ENCODE peak calls at places on chromosomes 13 and 19, in six cellular contexts. E, Y, M, U, O and Z are unnamed samples.

GRCh38 chr19:3621689-3622088 is 4.9 kb downstream of the CACTIN start:
- DNase-seq in M (no peak), O (no peak), U (no peak), Y (no peak), E (no peak), Z (no peak)

GRCh38 chr19:6228523-6229215 is 51.1 kb downstream of the MLLT1 start:
- DNase-seq in Y (no peak), M (no peak), E (no peak), U (no peak), O (no peak), Z (no peak)

GRCh38 chr13:75647126-75647784 is 11.1 kb downstream of the LMO7 start:
- DNase-seq in U (no peak), Y (no peak), O (no peak), M (no peak), E (no peak), Z (no peak)

GRCh38 chr13:75137911-75138571 is 343.9 kb downstream of the TBC1D4 start:
- DNase-seq in U (no peak), O (no peak), Y (no peak), M (no peak), E (no peak), Z (no peak)

GRCh38 chr13:51243832-51244231 is 21.6 kb downstream of the FAM124A start:
- DNase-seq in M (no peak), Y (no peak), E (no peak), O (no peak), U (no peak), Z (no peak)

GRCh38 chr13:51938454-51938853 is 72.8 kb downstream of the ATP7B start:
- DNase-seq in O (no peak), E (no peak), U (no peak), M (no peak), Y (no peak), Z (no peak)

GRCh38 chr13:49246850-49247721 is 639 bp upstream of the CDADC1 start:
- DNase-seq in O (no peak), M (no peak), Y (no peak), E (no peak), U (no peak), Z (no peak)

GRCh38 chr19:47781590-47782318 is 3.3 kb downstream of the SELENOW start:
- DNase-seq in U (peak), E (no peak), M (no peak), O (peak), Y (no peak), Z (no peak)

GRCh38 chr13:99542788-99543406 is 41.6 kb downstream of the TM9SF2 start:
- DNase-seq in Y (no peak), U (no peak), O (no peak), M (no peak), E (peak), Z (no peak)

GRCh38 chr13:109256866-109257760 is 529.3 kb downstream of the IRS2 start:
- DNase-seq in O (no peak), M (no peak), E (no peak), U (no peak), Y (no peak), Z (peak)

GRCh38 chr19:10812902-10813404 is 23.1 kb downstream of the TMED1 start:
- DNase-seq in U (peak), Y (no peak), M (no peak), E (peak), O (peak), Z (peak)

GRCh38 chr19:58543826-58544590 is at the start of gene TRIM28:
- DNase-seq in U (peak), O (peak), M (peak), E (peak), Y (peak), Z (peak)

GRCh38 chr19:1257475-1258160 is 9.2 kb downstream of the MIDN start:
- DNase-seq in U (no peak), E (no peak), O (no peak), M (no peak), Y (no peak), Z (no peak)

GRCh38 chr19:51141181-51141580 is 920 bp upstream of the SIGLEC7 start:
- DNase-seq in E (no peak), U (no peak), M (no peak), O (no peak), Y (no peak), Z (no peak)

GRCh38 chr19:11203194-11204075 is 6.1 kb upstream of the KANK2 start:
- DNase-seq in Y (no peak), O (peak), U (peak), M (peak), E (peak), Z (peak)

GRCh38 chr13:104577029-104577820 is 1511.0 kb upstream of the SLC10A2 start:
- DNase-seq in E (no peak), O (no peak), M (no peak), U (no peak), Y (no peak), Z (no peak)

GRCh38 chr13:106521101-106521799 is 14.2 kb downstream of the EFNB2 start:
- DNase-seq in O (no peak), U (no peak), E (no peak), M (no peak), Y (no peak), Z (no peak)

GRCh38 chr13:111337206-111337605 is 16.8 kb downstream of the TEX29 start:
- DNase-seq in O (no peak), E (no peak), M (no peak), Y (no peak), U (no peak), Z (no peak)

GRCh38 chr19:33797821-33798633 is 1.4 kb downstream of the KCTD15 start:
- DNase-seq in U (peak), M (peak), O (peak), E (peak), Y (no peak), Z (no peak)

GRCh38 chr13:79631260-79631659 is 150.3 kb downstream of the NDFIP2 start:
- DNase-seq in E (no peak), O (no peak), Y (no peak), M (no peak), U (no peak), Z (peak)

GRCh38 chr13:28012383-28012782 is 23.9 kb upstream of the URAD start:
- DNase-seq in U (no peak), M (no peak), E (no peak), Y (no peak), O (no peak), Z (no peak)

GRCh38 chr19:35216833-35217707 is 11.5 kb downstream of the FAM187B start:
- DNase-seq in Y (no peak), U (no peak), O (no peak), E (peak), M (peak), Z (peak)

GRCh38 chr13:99371956-99372355 is 64.8 kb upstream of the GPR183 start:
- DNase-seq in E (peak), U (no peak), O (no peak), M (no peak), Y (no peak), Z (no peak)

GRCh38 chr19:17402982-17403855 is 2.2 kb downstream of the BST2 start:
- DNase-seq in Y (no peak), M (no peak), E (peak), U (no peak), O (no peak), Z (no peak)

GRCh38 chr19:19405919-19406877 is 723 bp downstream of the GATAD2A start:
- DNase-seq in M (peak), E (peak), Y (no peak), O (peak), U (peak), Z (no peak)

GRCh38 chr19:48993175-48994034 is at the start of the genes GYS1 and RUVBL2:
- DNase-seq in E (peak), U (peak), Y (peak), M (peak), O (peak), Z (peak)

GRCh38 chr19:8386990-8387389 is 3.2 kb upstream of the RAB11B start:
- DNase-seq in M (no peak), Y (no peak), U (no peak), E (no peak), O (no peak), Z (no peak)

GRCh38 chr19:4414144-4414799 is 11.8 kb downstream of the CHAF1A start:
- DNase-seq in E (no peak), Y (no peak), M (no peak), U (no peak), O (no peak), Z (no peak)

GRCh38 chr13:100454876-100455275 is 133.7 kb downstream of the GGACT start:
- DNase-seq in E (no peak), O (no peak), M (no peak), U (no peak), Y (no peak), Z (no peak)

GRCh38 chr13:99382428-99383133 is 75.4 kb upstream of the GPR183 start:
- DNase-seq in E (peak), Y (no peak), M (no peak), U (no peak), O (no peak), Z (no peak)

GRCh38 chr19:29687897-29688728 is 22.9 kb downstream of the PLEKHF1 start:
- DNase-seq in M (no peak), U (no peak), E (no peak), O (no peak), Y (no peak), Z (peak)

GRCh38 chr13:111061338-111062045 is 53.6 kb upstream of the ARHGEF7 start:
- DNase-seq in Y (no peak), M (no peak), U (no peak), O (no peak), E (no peak), Z (no peak)

GRCh38 chr13:46158983-46159382 is 23.0 kb downstream of the LCP1 start:
- DNase-seq in U (no peak), E (no peak), O (no peak), M (no peak), Y (no peak), Z (no peak)

GRCh38 chr13:27349458-27349857 is 75.0 kb upstream of the GTF3A start:
- DNase-seq in E (no peak), O (no peak), U (no peak), Y (no peak), M (no peak), Z (no peak)